ENCODE peak calls at places on chromosome 20, in six cellular contexts. X, O, I, Q, G and M are unnamed samples.
A peak's percentile ranks its signal among the peaks of the same experiment; 100 is the strongest.

GRCh38 chr20:39271205-39271604 is 309.1 kb downstream of the DHX35 start:
- DNase-seq in X (peak; percentile 44), O (no peak), G (no peak), Q (no peak), I (no peak), M (no peak)

GRCh38 chr20:44176833-44177533 is 10.0 kb downstream of the JPH2 start:
- DNase-seq in I (no peak), O (peak; percentile 56), Q (no peak), X (no peak), G (no peak), M (peak; percentile 82)

GRCh38 chr20:62245911-62246280 is 7.6 kb downstream of the OSBPL2 start:
- DNase-seq in X (peak; percentile 53), Q (no peak), O (no peak), I (no peak), G (no peak), M (no peak)

GRCh38 chr20:44809380-44810060 is 826 bp downstream of the RIMS4 start:
- DNase-seq in Q (no peak), G (no peak), X (peak; percentile 52), O (no peak), I (no peak), M (no peak)

GRCh38 chr20:63335711-63336110 is 25.4 kb downstream of the CHRNA4 start:
- DNase-seq in I (no peak), Q (no peak), X (no peak), G (no peak), O (no peak), M (no peak)

GRCh38 chr20:6665621-6666345 is 101.7 kb upstream of the BMP2 start:
- DNase-seq in G (no peak), I (no peak), Q (peak; percentile 10), O (no peak), X (no peak), M (no peak)

GRCh38 chr20:56389807-56390206 is 2.2 kb downstream of the AURKA start:
- DNase-seq in G (no peak), I (no peak), X (no peak), Q (no peak), O (no peak), M (no peak)

GRCh38 chr20:5056801-5057599 is 55.7 kb upstream of the SLC23A2 start:
- DNase-seq in Q (peak; percentile 69), O (peak; percentile 65), G (peak; percentile 80), X (peak; percentile 72), I (peak; percentile 77), M (peak; percentile 49)

GRCh38 chr20:3857405-3857804 is 10.8 kb downstream of the MAVS start:
- DNase-seq in Q (no peak), G (no peak), X (no peak), I (no peak), O (no peak), M (no peak)

GRCh38 chr20:14996883-14997672 is 659.7 kb upstream of the FLRT3 start:
- DNase-seq in Q (no peak), O (peak; percentile 41), G (no peak), X (no peak), I (no peak), M (no peak)

GRCh38 chr20:48816282-48816860 is 11.4 kb downstream of the PREX1 start:
- DNase-seq in Q (no peak), I (no peak), X (no peak), O (no peak), G (no peak), M (no peak)
- H3K4me1 ChIP-seq in Q (no peaks in the 10 kb centered on the region), I (no peaks in the 10 kb centered on the region), X (no peaks in the 10 kb centered on the region), O (no peaks in the 10 kb centered on the region), G (peaks cover 96% of the 10 kb centered on the region), M (peaks cover 4% of the 10 kb centered on the region)

GRCh38 chr20:54067606-54068174 is 2.7 kb downstream of the BCAS1 start:
- DNase-seq in O (peak; percentile 59), G (no peak), X (peak; percentile 63), I (no peak), Q (peak; percentile 99), M (no peak)

GRCh38 chr20:54068966-54069365 is 1.4 kb downstream of the BCAS1 start:
- DNase-seq in Q (no peak), O (no peak), X (no peak), I (no peak), G (no peak), M (no peak)

GRCh38 chr20:54068495-54068894 is 1.9 kb downstream of the BCAS1 start:
- DNase-seq in G (no peak), I (no peak), Q (no peak), X (no peak), O (no peak), M (no peak)

GRCh38 chr20:54070187-54070987 is at the start of gene BCAS1:
- DNase-seq in Q (peak; percentile 86), X (no peak), O (no peak), I (no peak), G (no peak), M (no peak)

DNA sequence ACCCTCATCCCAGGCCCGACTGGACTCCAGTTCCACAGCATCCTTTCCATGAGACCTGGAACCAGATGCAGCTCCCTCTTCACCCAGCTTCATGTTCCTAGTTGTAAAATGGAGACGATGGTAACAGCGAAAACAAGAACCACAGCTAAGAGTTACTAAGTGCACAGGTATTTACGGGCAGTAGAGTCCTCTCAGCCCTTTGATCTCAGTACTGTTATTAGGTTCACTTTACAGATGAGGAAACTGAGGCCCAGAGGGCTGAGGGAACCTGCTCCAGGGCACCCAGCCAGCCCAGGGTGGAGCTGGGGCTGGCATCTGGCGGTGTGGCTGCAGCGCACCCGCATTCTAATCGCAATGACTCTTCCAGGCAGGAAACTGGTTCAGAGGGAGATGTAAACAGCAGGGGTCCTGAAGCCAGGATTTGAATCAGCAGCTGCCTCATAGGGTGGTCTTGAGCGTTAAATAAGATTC is 858 bp downstream of the BCAS1 start:
- DNase-seq in O (no peak), I (no peak), G (no peak), X (no peak), Q (no peak), M (no peak)
- H3K27ac ChIP-seq in O (no peak overlapping the region), I (no peak overlapping the region), G (no peak overlapping the region), X (no peak overlapping the region), Q (no peak overlapping the region), M (no peak overlapping the region)

GRCh38 chr20:51493346-51493791 is 49.1 kb downstream of the NFATC2 start:
- DNase-seq in X (no peak), Q (no peak), G (no peak), O (no peak), I (no peak), M (no peak)
- H3K4me1 ChIP-seq in X (peaks cover 18% of the 10 kb centered on the region), Q (no peaks in the 10 kb centered on the region), G (peaks cover 69% of the 10 kb centered on the region), O (peaks cover 5% of the 10 kb centered on the region), I (no peaks in the 10 kb centered on the region), M (peaks cover 3% of the 10 kb centered on the region)

GRCh38 chr20:57400821-57401564 is 9.8 kb downstream of the RBM38 start:
- DNase-seq in I (no peak), O (no peak), G (no peak), Q (no peak), X (peak; percentile 54), M (no peak)
- H3K27ac ChIP-seq in I (no peak overlapping the region), O (no peak overlapping the region), G (peak overlapping the region; percentile 2), Q (no peak overlapping the region), X (no peak overlapping the region), M (no peak overlapping the region)

DNA sequence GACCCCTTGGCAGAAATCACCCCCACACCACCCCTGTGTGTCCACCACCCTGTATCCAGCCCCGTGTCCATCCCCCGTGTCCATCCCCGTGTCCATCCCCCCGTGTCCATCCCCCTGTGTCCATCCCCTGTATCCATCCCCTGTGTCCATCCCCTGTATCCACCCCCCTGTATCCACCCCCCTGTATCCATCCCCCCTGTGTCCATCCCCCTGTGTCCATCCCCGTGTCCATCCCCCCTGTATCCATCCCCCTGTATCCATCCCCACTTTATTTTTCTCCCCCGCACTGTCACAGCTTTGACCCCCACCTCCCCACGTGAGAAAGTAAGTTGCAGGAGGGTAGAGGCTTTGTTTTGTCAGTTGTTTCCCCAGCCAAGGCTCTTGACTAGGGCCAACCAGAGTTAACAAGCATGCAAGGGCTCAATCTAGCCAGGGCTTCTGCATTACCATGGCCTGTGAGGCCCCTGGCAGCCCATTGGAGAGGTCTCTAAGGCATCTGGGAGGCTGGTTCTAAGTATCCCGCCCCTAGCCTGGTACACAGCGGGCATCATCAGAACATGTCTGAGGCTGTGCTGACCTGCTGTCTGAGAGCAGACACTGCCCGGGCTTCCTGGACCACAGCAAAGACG is 18.1 kb upstream of the SIRPA start:
- DNase-seq in I (no peak), O (peak; percentile 46), X (no peak), G (no peak), Q (no peak), M (no peak)
- H3K4me1 ChIP-seq in I (no peaks in the 10 kb centered on the region), O (peaks cover 7% of the 10 kb centered on the region), X (no peaks in the 10 kb centered on the region), G (no peaks in the 10 kb centered on the region), Q (peaks cover 76% of the 10 kb centered on the region), M (peaks cover 8% of the 10 kb centered on the region)

GRCh38 chr20:49445176-49445575 is 37.3 kb downstream of the KCNB1 start:
- DNase-seq in I (no peak), Q (no peak), G (no peak), X (no peak), O (peak; percentile 35), M (no peak)
- H3K27ac ChIP-seq in I (peak overlapping the region; percentile 77), Q (no peak overlapping the region), G (no peak overlapping the region), X (no peak overlapping the region), O (no peak overlapping the region), M (peak overlapping the region; percentile 16)

GRCh38 chr20:25250508-25250907 is 2.6 kb downstream of the PYGB start:
- DNase-seq in O (peak; percentile 42), G (no peak), I (no peak), Q (no peak), X (no peak), M (no peak)

GRCh38 chr20:25251019-25251418 is 3.1 kb downstream of the PYGB start:
- DNase-seq in O (no peak), Q (no peak), I (no peak), G (peak; percentile 29), X (no peak), M (no peak)

GRCh38 chr20:25247666-25248500 is at the start of gene PYGB:
- DNase-seq in I (peak; percentile 66), G (peak; percentile 87), X (peak; percentile 92), Q (peak; percentile 78), O (peak; percentile 93), M (no peak)

GRCh38 chr20:25248501-25249172 is 752 bp downstream of the PYGB start:
- DNase-seq in Q (no peak), I (no peak), O (peak; percentile 76), X (peak; percentile 79), G (no peak), M (no peak)

GRCh38 chr20:25249198-25249931 is 1.5 kb downstream of the PYGB start:
- DNase-seq in X (no peak), O (peak; percentile 40), I (no peak), Q (no peak), G (no peak), M (peak; percentile 66)
- H3K4me1 ChIP-seq in X (peaks cover 14% of the 10 kb centered on the region), O (peaks cover 29% of the 10 kb centered on the region), I (peaks cover 4% of the 10 kb centered on the region), Q (peaks cover 55% of the 10 kb centered on the region), G (peaks cover 29% of the 10 kb centered on the region), M (peaks cover 41% of the 10 kb centered on the region)

GRCh38 chr20:35252037-35252461 is 25.6 kb downstream of the MMP24 start:
- DNase-seq in X (no peak), Q (no peak), G (peak; percentile 64), O (no peak), I (no peak), M (no peak)
- H3K27ac ChIP-seq in X (no peak overlapping the region), Q (no peak overlapping the region), G (peak overlapping the region; percentile 57), O (no peak overlapping the region), I (no peak overlapping the region), M (no peak overlapping the region)

GRCh38 chr20:32466739-32467505 is 108.8 kb downstream of the ASXL1 start:
- DNase-seq in O (no peak), Q (no peak), I (no peak), X (peak; percentile 51), G (no peak), M (no peak)
- H3K4me1 ChIP-seq in O (no peaks in the 10 kb centered on the region), Q (peaks cover 75% of the 10 kb centered on the region), I (no peaks in the 10 kb centered on the region), X (peaks cover 9% of the 10 kb centered on the region), G (no peaks in the 10 kb centered on the region), M (no peaks in the 10 kb centered on the region)